ENCODE peak calls at places on chromosomes 16 and 17, in eight cellular contexts. I is CD4-positive, CD25-positive, alpha-beta regulatory T cell; U is Panc1; M is adrenal gland; Y is SK-N-SH; R is body of pancreas; A is right atrium auricular region; D is cardiac muscle cell. V is an unnamed sample. For H3K4me1, the result is how much of the 10 kb centered on the place peaks cover.

GRCh38 chr17:77741109-77741508 is 217.4 kb upstream of the TNRC6C start:
- DNase-seq in I (peak), U (no peak), M (no peak), Y (no peak), R (no peak), A (no peak), D (no peak), V (no peak)

GRCh38 chr16:53357208-53357586 is 77.1 kb upstream of the RBL2 start:
- DNase-seq in I (no peak), U (no peak), M (no peak), Y (no peak), R (no peak), A (no peak), D (no peak), V (no peak)

GRCh38 chr17:34254651-34255380 is at the start of gene CCL2:
- DNase-seq in I (no peak), U (no peak), M (peak), Y (peak), R (peak), A (peak), D (peak), V (peak)

GRCh38 chr17:19000531-19001011 is 4.0 kb downstream of the FAM83G start:
- DNase-seq in I (no peak), U (no peak), M (peak), Y (peak), R (peak), A (no peak), D (peak), V (peak)

GRCh38 chr16:81863630-81864352 is 84.7 kb downstream of the PLCG2 start:
- DNase-seq in I (no peak), U (no peak), M (no peak), Y (no peak), R (no peak), A (no peak), D (no peak), V (no peak)

GRCh38 chr17:82698974-82699442 is 510 bp upstream of the RAB40B start:
- DNase-seq in I (no peak), U (no peak), M (peak), Y (no peak), R (no peak), A (no peak), D (no peak), V (no peak)

GRCh38 chr16:70744366-70744765 is 56.6 kb downstream of the VAC14 start:
- DNase-seq in I (no peak), U (no peak), M (no peak), Y (no peak), R (no peak), A (no peak), D (no peak), V (no peak)

GRCh38 chr17:33204156-33204555 is 88.9 kb downstream of the ASIC2 start:
- DNase-seq in I (no peak), U (no peak), M (no peak), Y (no peak), R (no peak), A (peak), D (no peak), V (no peak)

GRCh38 chr16:47574091-47575054 is 113.2 kb downstream of the PHKB start:
- DNase-seq in I (peak), U (no peak), M (no peak), Y (no peak), R (no peak), A (no peak), D (peak), V (no peak)

GRCh38 chr17:8868529-8868951 is 1.1 kb upstream of the PIK3R6 start:
- DNase-seq in I (no peak), U (no peak), M (peak), Y (no peak), R (no peak), A (no peak), D (no peak), V (no peak)

GRCh38 chr16:19701091-19701490 is 16.9 kb downstream of the KNOP1 start:
- DNase-seq in I (no peak), U (no peak), M (no peak), Y (no peak), R (no peak), A (no peak), D (no peak), V (no peak)

GRCh38 chr17:16419929-16420271 is 4.5 kb downstream of the TRPV2 start:
- DNase-seq in I (peak), U (no peak), M (no peak), Y (no peak), R (no peak), A (no peak), D (peak), V (no peak)

GRCh38 chr17:57940653-57941329 is 14.4 kb downstream of the CUEDC1 start:
- DNase-seq in I (no peak), U (no peak), M (peak), Y (no peak), R (no peak), A (no peak), D (no peak), V (peak)

GRCh38 chr16:1940273-1941161 is 2.5 kb downstream of the MSRB1 start:
- DNase-seq in I (no peak), U (no peak), M (no peak), Y (no peak), R (peak), A (no peak), D (no peak), V (no peak)

GRCh38 chr16:56477096-56477878 is 25.9 kb downstream of the OGFOD1 start:
- DNase-seq in I (no peak), U (peak), M (peak), Y (no peak), R (peak), A (no peak), D (peak), V (no peak)

GRCh38 chr17:82658331-82658730 is 10.1 kb upstream of the WDR45B start:
- DNase-seq in I (no peak), U (no peak), M (no peak), Y (no peak), R (no peak), A (no peak), D (no peak), V (no peak)

GRCh38 chr16:57798267-57798810 is 4.0 kb downstream of the KIFC3 start:
- DNase-seq in I (no peak), U (no peak), M (no peak), Y (peak), R (no peak), A (no peak), D (no peak), V (no peak)

GRCh38 chr17:19461139-19461538 is 50.1 kb downstream of the RNF112 start:
- DNase-seq in I (no peak), U (no peak), M (no peak), Y (no peak), R (no peak), A (no peak), D (no peak), V (no peak)

GRCh38 chr17:50080827-50081226 is 14.3 kb upstream of the PDK2 start:
- DNase-seq in I (no peak), U (no peak), M (no peak), Y (no peak), R (no peak), A (no peak), D (no peak), V (no peak)

GRCh38 chr17:50078430-50078829 is 16.7 kb upstream of the PDK2 start:
- DNase-seq in I (no peak), U (no peak), M (no peak), Y (no peak), R (no peak), A (no peak), D (no peak), V (no peak)

GRCh38 chr17:50080096-50080480 is 15.1 kb upstream of the PDK2 start:
- DNase-seq in I (no peak), U (no peak), M (no peak), Y (no peak), R (no peak), A (no peak), D (no peak), V (no peak)

GRCh38 chr17:50079334-50080095 is 15.6 kb upstream of the PDK2 start:
- DNase-seq in I (no peak), U (no peak), M (no peak), Y (no peak), R (no peak), A (no peak), D (no peak), V (no peak)

DNA sequence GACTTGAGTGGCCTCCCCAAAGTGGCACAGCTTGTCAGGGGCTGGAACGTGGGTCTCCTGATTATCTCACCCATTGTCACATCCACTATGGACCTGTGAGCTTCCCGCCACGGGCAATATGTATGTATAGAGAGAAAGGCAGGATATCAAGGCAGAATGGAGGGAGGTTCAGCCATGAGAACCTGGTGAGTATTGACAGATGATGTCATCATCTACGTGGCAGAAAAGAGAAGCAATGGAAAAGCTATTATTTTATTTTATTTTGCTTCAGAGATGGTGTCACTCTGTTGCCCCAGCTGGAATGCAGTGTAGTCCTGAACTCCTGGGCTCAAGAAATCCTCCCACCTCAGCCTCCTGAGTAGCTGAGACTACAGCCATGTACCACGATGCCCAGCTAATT is 13.4 kb upstream of the PDK2 start:
- DNase-seq in I (no peak), U (no peak), M (no peak), Y (no peak), R (no peak), A (no peak), D (no peak), V (no peak)
- H3K27ac ChIP-seq in I (no peak), U (no peak), M (no peak), Y (no peak), R (no peak), A (no peak), D (no peak), V (no peak)

GRCh38 chr17:40090234-40091111 is 9.9 kb downstream of the NR1D1 start:
- DNase-seq in I (no peak), U (no peak), M (no peak), Y (no peak), R (no peak), A (no peak), D (no peak), V (peak)
- H3K4me1 ChIP-seq in I (under half), U (under half), M (under half), Y (under half), R (under half), A (under half), D (under half), V (under half)

GRCh38 chr16:49452108-49452507 is 78.5 kb downstream of the C16orf78 start:
- DNase-seq in I (no peak), U (no peak), M (no peak), Y (no peak), R (no peak), A (no peak), D (no peak), V (no peak)
- H3K27ac ChIP-seq in I (no peak), U (no peak), M (peak), Y (no peak), R (no peak), A (no peak), D (no peak), V (no peak)

GRCh38 chr16:85173981-85174751 is 61.9 kb upstream of the CIBAR2 start:
- DNase-seq in I (no peak), U (peak), M (peak), Y (peak), R (peak), A (no peak), D (peak), V (no peak)

GRCh38 chr16:85171809-85172464 is 59.7 kb upstream of the CIBAR2 start:
- DNase-seq in I (no peak), U (no peak), M (no peak), Y (peak), R (no peak), A (no peak), D (no peak), V (no peak)

GRCh38 chr16:85173077-85173980 is 61.1 kb upstream of the CIBAR2 start:
- DNase-seq in I (no peak), U (peak), M (peak), Y (peak), R (no peak), A (no peak), D (peak), V (no peak)

GRCh38 chr16:85171004-85171808 is 58.9 kb upstream of the CIBAR2 start:
- DNase-seq in I (no peak), U (no peak), M (no peak), Y (no peak), R (no peak), A (no peak), D (no peak), V (no peak)

GRCh38 chr16:85172465-85173071 is 60.3 kb upstream of the CIBAR2 start:
- DNase-seq in I (no peak), U (peak), M (no peak), Y (peak), R (peak), A (no peak), D (no peak), V (no peak)
- H3K4me1 ChIP-seq in I (under half), U (under half), M (half or more), Y (under half), R (half or more), A (under half), D (under half), V (under half)

GRCh38 chr16:27558434-27558833 is 8.5 kb downstream of the KATNIP start:
- DNase-seq in I (no peak), U (no peak), M (no peak), Y (no peak), R (no peak), A (no peak), D (no peak), V (no peak)
- H3K27ac ChIP-seq in I (no peak), U (no peak), M (no peak), Y (no peak), R (no peak), A (no peak), D (no peak), V (no peak)

GRCh38 chr17:48499248-48499647 is 31.6 kb downstream of the HOXB1 start:
- DNase-seq in I (no peak), U (no peak), M (no peak), Y (no peak), R (no peak), A (no peak), D (no peak), V (no peak)

GRCh38 chr17:48497103-48497502 is 33.7 kb downstream of the HOXB1 start:
- DNase-seq in I (no peak), U (no peak), M (no peak), Y (no peak), R (no peak), A (no peak), D (peak), V (no peak)

GRCh38 chr17:48500435-48501426 is 30.1 kb downstream of the HOXB1 start:
- DNase-seq in I (peak), U (no peak), M (no peak), Y (no peak), R (no peak), A (no peak), D (peak), V (peak)

GRCh38 chr17:48499743-48500434 is 30.9 kb downstream of the HOXB1 start:
- DNase-seq in I (no peak), U (no peak), M (no peak), Y (no peak), R (no peak), A (no peak), D (no peak), V (no peak)

GRCh38 chr17:48498168-48498840 is 32.5 kb downstream of the HOXB1 start:
- DNase-seq in I (no peak), U (no peak), M (no peak), Y (no peak), R (no peak), A (no peak), D (no peak), V (no peak)
- H3K4me1 ChIP-seq in I (under half), U (under half), M (under half), Y (under half), R (under half), A (under half), D (half or more), V (under half)

GRCh38 chr16:23082161-23082788 is 67.0 kb downstream of the USP31 start:
- DNase-seq in I (no peak), U (no peak), M (no peak), Y (peak), R (no peak), A (no peak), D (no peak), V (no peak)

GRCh38 chr16:23080329-23080728 is 68.9 kb downstream of the USP31 start:
- DNase-seq in I (no peak), U (no peak), M (no peak), Y (no peak), R (no peak), A (no peak), D (no peak), V (no peak)

GRCh38 chr16:23081675-23082119 is 67.6 kb downstream of the USP31 start:
- DNase-seq in I (no peak), U (no peak), M (no peak), Y (peak), R (no peak), A (no peak), D (peak), V (no peak)

GRCh38 chr16:23079683-23080221 is 69.5 kb downstream of the USP31 start:
- DNase-seq in I (no peak), U (no peak), M (peak), Y (no peak), R (no peak), A (no peak), D (no peak), V (no peak)

DNA sequence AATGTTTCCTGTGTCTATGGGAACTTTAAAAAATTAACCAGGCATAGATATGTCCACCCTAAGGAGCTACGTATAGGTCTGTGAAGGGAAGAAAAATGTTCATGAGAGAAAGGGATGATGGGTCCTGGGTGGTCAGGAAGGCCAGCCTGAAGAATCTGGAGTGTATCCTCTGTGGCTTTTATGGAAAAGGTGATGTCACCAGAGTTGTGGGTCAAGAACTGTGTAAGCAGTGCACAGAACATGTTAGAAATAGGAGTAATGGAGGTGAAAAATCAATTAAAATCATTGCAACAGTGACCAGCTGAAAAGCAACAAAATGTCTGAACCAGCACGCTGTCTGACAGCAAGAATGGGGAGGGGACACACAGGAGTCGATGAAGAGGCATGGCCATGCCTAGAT is 68.5 kb downstream of the USP31 start:
- DNase-seq in I (no peak), U (no peak), M (no peak), Y (no peak), R (no peak), A (no peak), D (no peak), V (no peak)
- H3K27ac ChIP-seq in I (no peak), U (no peak), M (no peak), Y (peak), R (no peak), A (no peak), D (no peak), V (no peak)

DNA sequence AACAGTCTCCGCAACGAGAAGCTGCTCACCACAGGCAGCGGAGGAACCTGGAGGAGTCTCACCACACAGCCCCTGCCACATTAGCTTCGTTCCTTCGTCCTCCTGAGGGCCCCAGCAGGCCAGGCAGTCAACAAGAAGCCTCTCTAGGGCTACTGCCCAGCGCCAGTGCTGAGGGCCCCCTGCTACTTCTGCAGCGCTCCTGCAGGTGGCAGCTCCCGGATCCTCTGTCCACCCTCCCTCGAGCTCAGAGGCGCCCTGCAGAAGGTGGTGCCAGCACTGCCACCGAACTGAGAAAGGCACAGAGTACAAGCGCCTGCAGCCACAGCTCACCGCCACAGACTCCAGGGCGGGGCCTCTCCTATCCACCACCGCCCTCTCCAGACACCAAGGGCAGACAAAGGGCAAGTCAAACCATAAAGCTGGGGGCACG is 27.3 kb downstream of the KDM8 start:
- DNase-seq in I (peak), U (no peak), M (no peak), Y (no peak), R (no peak), A (no peak), D (no peak), V (no peak)
- H3K4me1 ChIP-seq in I (half or more), U (under half), M (under half), Y (under half), R (under half), A (under half), D (under half), V (under half)

GRCh38 chr17:75755205-75755901 is 9.6 kb downstream of the GALK1 start:
- DNase-seq in I (no peak), U (no peak), M (no peak), Y (peak), R (no peak), A (no peak), D (no peak), V (no peak)
- H3K27ac ChIP-seq in I (no peak), U (no peak), M (no peak), Y (peak), R (no peak), A (no peak), D (no peak), V (no peak)

GRCh38 chr17:42129109-42129837 is 6.7 kb downstream of the HSPB9 start:
- DNase-seq in I (no peak), U (no peak), M (peak), Y (no peak), R (peak), A (peak), D (no peak), V (peak)

GRCh38 chr17:42130310-42130936 is 7.8 kb downstream of the HSPB9 start:
- DNase-seq in I (no peak), U (no peak), M (no peak), Y (no peak), R (no peak), A (no peak), D (no peak), V (no peak)

GRCh38 chr17:42131971-42132370 is 9.4 kb downstream of the HSPB9 start:
- DNase-seq in I (no peak), U (no peak), M (no peak), Y (no peak), R (no peak), A (no peak), D (peak), V (no peak)

GRCh38 chr17:42132941-42133340 is 10.3 kb downstream of the HSPB9 start:
- DNase-seq in I (no peak), U (no peak), M (no peak), Y (no peak), R (peak), A (no peak), D (peak), V (no peak)

GRCh38 chr17:42131232-42131631 is 8.6 kb downstream of the HSPB9 start:
- DNase-seq in I (no peak), U (no peak), M (no peak), Y (no peak), R (no peak), A (no peak), D (no peak), V (no peak)
- H3K4me1 ChIP-seq in I (under half), U (under half), M (half or more), Y (under half), R (half or more), A (under half), D (under half), V (under half)